ENCODE peak calls at places on chromosomes 16 and 17, in five cellular contexts. M is heart left ventricle, K is SJSA1, A is IMR-90, X is right lobe of liver. V is an unnamed sample.

GRCh38 chr17:36808181-36808661 is 129.1 kb upstream of the LHX1 start:
- DNase-seq in X (no peak), K (no peak), M (no peak), A (no peak), V (peak; percentile 9)

GRCh38 chr16:54459509-54460235 is 173.1 kb upstream of the IRX3 start:
- DNase-seq in A (no peak), X (no peak), K (peak; percentile 42), M (no peak), V (peak; percentile 24)

GRCh38 chr17:9645858-9646555 is 690 bp downstream of the USP43 start:
- DNase-seq in A (no peak), X (peak; percentile 84), K (peak; percentile 41), M (peak; percentile 61), V (peak; percentile 32)

GRCh38 chr17:28227278-28228108 is 91.5 kb upstream of the TMEM97 start:
- DNase-seq in K (peak; percentile 65), M (no peak), A (no peak), X (peak; percentile 75), V (peak; percentile 14)

GRCh38 chr16:85084841-85085535 is 27.3 kb downstream of the CIBAR2 start:
- DNase-seq in M (peak; percentile 36), A (no peak), X (no peak), K (no peak), V (no peak)

GRCh38 chr17:65055280-65055707 is 1.2 kb downstream of the GNA13 start:
- DNase-seq in A (no peak), M (no peak), X (no peak), K (no peak), V (no peak)

GRCh38 chr17:233473-233941 is 52.1 kb upstream of the DOC2B start:
- DNase-seq in M (peak; percentile 50), X (peak; percentile 90), A (no peak), K (no peak), V (no peak)

GRCh38 chr17:28955408-28955807 is 4.1 kb upstream of the PHF12 start:
- DNase-seq in A (no peak), X (no peak), K (no peak), M (peak; percentile 53), V (no peak)

GRCh38 chr17:65017375-65017774 is 39.2 kb downstream of the GNA13 start:
- DNase-seq in X (peak; percentile 68), K (no peak), A (no peak), M (no peak), V (no peak)

GRCh38 chr16:19599968-19600716 is 44.6 kb downstream of the VPS35L start:
- DNase-seq in A (no peak), M (no peak), X (no peak), K (no peak), V (no peak)

GRCh38 chr17:27760069-27760885 is 40.1 kb downstream of the NOS2 start:
- DNase-seq in A (peak; percentile 14), M (peak; percentile 81), K (peak; percentile 43), X (peak; percentile 74), V (no peak)

GRCh38 chr16:47358816-47359215 is 102.0 kb downstream of the ITFG1 start:
- DNase-seq in X (no peak), A (peak; percentile 37), K (no peak), M (no peak), V (peak; percentile 41)

GRCh38 chr17:80123791-80124190 is 22.4 kb downstream of the GAA start:
- DNase-seq in X (no peak), M (no peak), A (peak; percentile 75), K (no peak), V (peak; percentile 69)

GRCh38 chr16:1960665-1961630 is 1.6 kb downstream of the NDUFB10 start:
- DNase-seq in K (peak; percentile 36), M (no peak), A (peak; percentile 50), X (no peak), V (peak; percentile 31)

GRCh38 chr16:86697715-86698114 is 119.4 kb downstream of the FOXL1 start:
- DNase-seq in K (no peak), A (peak; percentile 49), X (no peak), M (no peak), V (peak; percentile 26)

GRCh38 chr17:2158011-2158410 is 103.1 kb downstream of the HIC1 start:
- DNase-seq in A (peak; percentile 97), K (no peak), M (no peak), X (no peak), V (peak; percentile 79)

GRCh38 chr17:81902653-81903414 is 796 bp downstream of the NPB start:
- DNase-seq in A (no peak), X (peak; percentile 57), M (peak; percentile 40), K (no peak), V (no peak)

GRCh38 chr17:81900181-81900820 is 1.7 kb upstream of the NPB start:
- DNase-seq in X (no peak), M (peak; percentile 53), K (no peak), A (no peak), V (no peak)

GRCh38 chr17:81903415-81903831 is 1.4 kb downstream of the NPB start:
- DNase-seq in X (no peak), K (no peak), M (peak; percentile 40), A (no peak), V (no peak)

GRCh38 chr17:81901167-81902022 is 643 bp upstream of the NPB start:
- DNase-seq in K (no peak), X (no peak), A (no peak), M (peak; percentile 59), V (no peak)

DNA sequence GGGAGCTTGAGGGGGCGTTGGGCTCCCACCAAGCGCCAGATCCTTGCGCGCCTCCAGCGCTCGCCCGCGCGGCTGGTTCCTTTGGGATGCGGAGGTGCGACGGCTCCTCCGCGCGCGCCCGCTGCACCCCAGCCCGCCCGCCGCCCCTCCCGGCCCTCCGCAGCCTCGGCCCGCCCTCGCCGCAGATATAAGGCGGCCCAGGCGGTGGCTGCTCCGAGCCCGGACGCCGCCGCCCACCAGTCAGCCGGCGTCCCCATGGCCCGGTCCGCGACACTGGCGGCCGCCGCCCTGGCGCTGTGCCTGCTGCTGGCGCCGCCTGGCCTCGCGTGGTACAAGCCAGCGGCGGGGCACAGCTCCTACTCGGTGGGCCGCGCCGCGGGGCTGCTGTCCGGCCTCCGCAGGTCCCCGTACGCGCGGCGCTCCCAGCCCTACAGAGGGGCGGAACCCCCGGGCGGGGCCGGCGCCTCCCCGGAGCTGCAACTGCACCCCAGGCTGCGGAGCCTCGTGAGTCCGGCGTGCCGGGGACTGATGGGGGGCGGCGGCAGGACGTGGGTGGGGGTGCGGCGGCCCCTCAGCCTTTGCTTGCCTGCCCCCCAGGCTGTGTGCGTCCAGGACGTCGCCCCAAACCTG is at the start of gene NPB:
- DNase-seq in K (no peak), X (peak; percentile 64), M (peak; percentile 66), A (no peak), V (no peak)
- H3K36me3 ChIP-seq in K (peaks cover 83% of the 10 kb centered on the region), X (peaks cover 49% of the 10 kb centered on the region), M (peaks cover 34% of the 10 kb centered on the region), A (peaks cover 27% of the 10 kb centered on the region), V (no peaks in the 10 kb centered on the region)

GRCh38 chr17:4162775-4163498 is 19.9 kb downstream of the CYB5D2 start:
- DNase-seq in X (no peak), A (peak; percentile 13), K (peak; percentile 10), M (no peak), V (no peak)

GRCh38 chr17:4167786-4168185 is 24.8 kb downstream of the CYB5D2 start:
- DNase-seq in X (no peak), M (no peak), K (no peak), A (no peak), V (no peak)

GRCh38 chr17:4165301-4166010 is 22.5 kb downstream of the CYB5D2 start:
- DNase-seq in K (no peak), M (no peak), X (no peak), A (no peak), V (no peak)

GRCh38 chr17:4163951-4164350 is 21.0 kb downstream of the CYB5D2 start:
- DNase-seq in A (peak; percentile 50), K (no peak), X (no peak), M (no peak), V (no peak)

DNA sequence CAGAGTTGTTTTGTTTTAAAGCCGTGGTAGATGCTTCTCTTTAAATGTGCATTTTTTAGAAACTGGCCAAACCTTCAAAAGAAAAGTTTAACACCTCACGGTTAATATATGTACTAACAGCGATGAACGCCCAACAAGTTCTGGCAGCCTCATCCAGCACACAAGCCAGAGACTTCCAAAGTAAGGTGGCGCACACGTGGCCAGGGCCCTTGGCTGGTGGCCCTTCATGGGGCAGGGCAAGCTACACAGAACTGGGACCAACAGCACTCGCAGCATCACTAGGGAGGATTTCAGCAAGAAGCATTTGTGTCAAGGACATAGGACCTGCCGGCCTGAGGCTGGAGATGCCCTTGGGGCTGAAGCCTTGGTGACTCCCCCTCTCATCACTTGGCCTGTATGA is 23.4 kb downstream of the CYB5D2 start:
- DNase-seq in A (no peak), M (no peak), X (no peak), K (no peak), V (no peak)
- H3K4me3 ChIP-seq in A (no peak overlapping the region), M (no peak overlapping the region), X (no peak overlapping the region), K (no peak overlapping the region), V (no peak overlapping the region)

GRCh38 chr16:64914-65255 is 7.5 kb downstream of the RHBDF1 start:
- DNase-seq in M (no peak), K (no peak), A (no peak), X (no peak), V (no peak)

GRCh38 chr16:65745-66144 is 6.7 kb downstream of the RHBDF1 start:
- DNase-seq in A (peak; percentile 59), X (peak; percentile 85), M (peak; percentile 92), K (peak; percentile 60), V (no peak)

GRCh38 chr16:63466-63865 is 9.0 kb downstream of the RHBDF1 start:
- DNase-seq in M (no peak), K (no peak), A (no peak), X (peak; percentile 52), V (no peak)

GRCh38 chr16:62891-63290 is 9.3 kb downstream of the SNRNP25 start:
- DNase-seq in X (peak; percentile 34), K (no peak), M (no peak), A (no peak), V (no peak)

GRCh38 chr16:63998-64913 is 8.2 kb downstream of the RHBDF1 start:
- DNase-seq in X (peak; percentile 62), K (no peak), M (no peak), A (no peak), V (no peak)
- H3K36me3 ChIP-seq in X (no peaks in the 10 kb centered on the region), K (peaks cover 67% of the 10 kb centered on the region), M (peaks cover 54% of the 10 kb centered on the region), A (peaks cover 56% of the 10 kb centered on the region), V (peaks cover 16% of the 10 kb centered on the region)

GRCh38 chr17:74070374-74070773 is 133.1 kb upstream of the RPL38 start:
- DNase-seq in X (no peak), K (no peak), A (no peak), M (no peak), V (no peak)
- H3K4me3 ChIP-seq in X (no peak overlapping the region), K (no peak overlapping the region), A (no peak overlapping the region), M (no peak overlapping the region), V (no peak overlapping the region)

GRCh38 chr17:38850374-38850773 is 3.1 kb downstream of the RPL23 start:
- DNase-seq in K (no peak), X (no peak), A (no peak), M (no peak), V (no peak)
- H3K36me3 ChIP-seq in K (peaks cover 73% of the 10 kb centered on the region), X (peaks cover 53% of the 10 kb centered on the region), A (peaks cover 48% of the 10 kb centered on the region), M (peaks cover 66% of the 10 kb centered on the region), V (peaks cover 47% of the 10 kb centered on the region)

DNA sequence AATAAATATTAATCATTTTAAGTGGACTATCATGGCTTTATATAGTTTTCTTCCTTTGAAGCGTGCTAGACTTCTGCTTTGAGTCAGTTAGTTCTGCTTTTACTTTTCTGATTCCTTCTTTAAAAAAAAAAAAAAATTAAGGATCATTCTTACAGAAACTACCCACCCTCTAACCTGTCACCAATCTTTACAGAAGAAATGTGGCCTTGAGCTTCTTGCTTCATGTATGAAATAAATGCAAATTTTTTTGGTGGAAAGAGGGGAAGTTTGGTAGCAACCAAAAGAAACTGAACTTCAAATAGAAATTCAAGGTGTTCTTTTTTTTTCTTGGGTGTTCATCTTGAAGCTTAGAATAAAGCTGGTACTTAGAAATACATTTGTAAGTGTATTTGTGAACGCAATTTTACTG is 2.2 kb downstream of the EVI2A start:
- DNase-seq in M (no peak), A (no peak), X (no peak), K (no peak), V (no peak)
- H3K4me3 ChIP-seq in M (peak overlapping the region; percentile 1), A (no peak overlapping the region), X (no peak overlapping the region), K (no peak overlapping the region), V (no peak overlapping the region)